ENCODE peak calls at places on chromosomes 11 and 22, in ten cellular contexts. I is CD4-positive, CD25-positive, alpha-beta regulatory T cell; U is WTC11; H is RWPE1; V is GM23248; S is HEK293T; K is testis; E is CD8-positive, alpha-beta T cell; Q is activated CD8-positive, alpha-beta memory T cell treated with anti-CD3 and anti-CD28 coated beads for 4 hours; M is activated naive CD4-positive, alpha-beta T cell. A is an unnamed sample.

GRCh38 chr11:7437706-7438105 is 47.6 kb upstream of the OLFML1 start:
- DNase-seq in S (no peak), H (no peak), Q (no peak), I (no peak), E (no peak), V (peak), U (no peak), M (no peak), K (no peak), A (peak)

GRCh38 chr11:123480290-123480815 is 50.3 kb downstream of the GRAMD1B start:
- DNase-seq in I (no peak), Q (no peak), K (no peak), U (no peak), M (no peak), E (no peak), S (no peak), V (no peak), H (no peak), A (no peak)

GRCh38 chr11:16632295-16633200 is 105.9 kb upstream of the C11orf58 start:
- DNase-seq in Q (no peak), U (no peak), S (peak), H (no peak), K (no peak), I (no peak), V (peak), E (no peak), M (no peak), A (no peak)

GRCh38 chr22:47071812-47072641 is 309.6 kb downstream of the TBC1D22A start:
- DNase-seq in K (no peak), M (no peak), S (no peak), U (no peak), Q (no peak), I (no peak), V (no peak), H (no peak), E (no peak), A (no peak)

GRCh38 chr22:36409067-36409466 is 21.3 kb upstream of the MYH9 start:
- DNase-seq in M (no peak), I (no peak), Q (no peak), U (no peak), E (no peak), H (no peak), K (no peak), V (no peak), S (no peak), A (no peak)

GRCh38 chr11:117232022-117232878 is at the start of the genes PCSK7 and RNF214:
- DNase-seq in S (peak), H (peak), E (peak), K (peak), I (peak), Q (peak), U (peak), V (peak), M (peak), A (peak)

GRCh38 chr11:70423523-70424505 is 25.5 kb downstream of the CTTN start:
- DNase-seq in Q (peak), H (no peak), S (no peak), U (no peak), I (no peak), K (no peak), E (peak), V (peak), M (no peak), A (peak)

GRCh38 chr11:115911656-115912055 is 407.4 kb upstream of the CADM1 start:
- DNase-seq in K (no peak), U (no peak), E (no peak), H (no peak), V (no peak), M (no peak), S (no peak), I (no peak), Q (no peak), A (no peak)

GRCh38 chr11:85810871-85811611 is at the start of gene SYTL2:
- DNase-seq in Q (peak), K (peak), H (peak), V (peak), S (peak), M (peak), U (peak), I (peak), E (peak), A (peak)

GRCh38 chr11:58285483-58286040 is 17.5 kb upstream of the OR10W1 start:
- DNase-seq in K (no peak), H (no peak), V (no peak), Q (no peak), S (no peak), E (no peak), I (no peak), U (no peak), M (no peak), A (no peak)

GRCh38 chr22:33139937-33140336 is 81.8 kb upstream of the SYN3 start:
- DNase-seq in E (no peak), V (no peak), K (no peak), I (no peak), U (no peak), H (no peak), Q (no peak), S (no peak), M (no peak), A (no peak)

GRCh38 chr11:69360606-69361005 is 66.7 kb downstream of the MYEOV start:
- DNase-seq in H (no peak), M (no peak), E (no peak), K (no peak), U (no peak), Q (no peak), V (no peak), S (no peak), I (no peak), A (no peak)

GRCh38 chr11:27246925-27247324 is 116.1 kb downstream of the CCDC34 start:
- DNase-seq in U (no peak), M (no peak), E (no peak), Q (no peak), S (no peak), K (no peak), V (no peak), H (no peak), I (no peak), A (no peak)

GRCh38 chr11:64776875-64777274 is 1.5 kb downstream of the SF1 start:
- DNase-seq in E (no peak), U (no peak), M (no peak), S (no peak), V (no peak), H (no peak), I (no peak), K (no peak), Q (no peak), A (no peak)

GRCh38 chr22:27105142-27106025 is 448.0 kb downstream of the MIAT start:
- DNase-seq in E (no peak), V (peak), I (no peak), Q (no peak), S (no peak), M (no peak), U (no peak), K (peak), H (no peak), A (peak)

GRCh38 chr11:70104419-70104818 is 26.3 kb downstream of the ANO1 start:
- DNase-seq in U (no peak), E (no peak), M (no peak), K (no peak), I (no peak), V (peak), S (no peak), H (no peak), Q (no peak), A (no peak)

GRCh38 chr22:44823396-44823795 is 71.0 kb downstream of the ARHGAP8 start:
- DNase-seq in I (no peak), V (no peak), K (no peak), S (no peak), U (no peak), E (no peak), M (no peak), Q (no peak), H (no peak), A (no peak)

GRCh38 chr22:35568751-35569725 is 28.4 kb downstream of the RASD2 start:
- DNase-seq in I (no peak), S (no peak), V (peak), H (peak), Q (no peak), U (no peak), E (no peak), M (no peak), K (no peak), A (peak)

GRCh38 chr11:125114518-125114917 is 3.1 kb upstream of the TMEM218 start:
- DNase-seq in I (peak), K (no peak), U (peak), H (no peak), M (no peak), V (peak), Q (no peak), E (no peak), S (no peak), A (no peak)

GRCh38 chr11:69382131-69383128 is 88.5 kb downstream of the MYEOV start:
- DNase-seq in K (peak), I (peak), E (no peak), S (no peak), Q (no peak), U (peak), H (no peak), M (no peak), V (peak), A (no peak)

GRCh38 chr11:87917111-87917510 is 258.1 kb downstream of the RAB38 start:
- DNase-seq in S (no peak), K (no peak), I (no peak), E (no peak), M (no peak), Q (no peak), U (no peak), H (no peak), V (no peak), A (no peak)

GRCh38 chr11:33227578-33228261 is 29.5 kb upstream of the HIPK3 start:
- DNase-seq in H (no peak), Q (no peak), K (no peak), V (peak), U (no peak), I (no peak), S (no peak), M (no peak), E (no peak), A (peak)

GRCh38 chr22:29702931-29703594 is 16.7 kb upstream of the CABP7 start:
- DNase-seq in M (no peak), Q (no peak), K (no peak), H (no peak), E (no peak), I (peak), V (peak), U (no peak), S (no peak), A (no peak)

GRCh38 chr11:36258730-36259360 is 30.4 kb downstream of the COMMD9 start:
- DNase-seq in Q (no peak), E (no peak), K (peak), I (peak), H (peak), V (peak), S (peak), U (peak), M (no peak), A (peak)